ENCODE peak calls at places on chromosomes 4 and X, in seven cellular contexts. Q is brain microvascular endothelial cell, R is dorsolateral prefrontal cortex, A is pancreas, Y is WERI-Rb-1, X is left ventricle myocardium inferior, C is lower lobe of right lung. P is an unnamed sample. For H3K27me3, the result is how much of the 10 kb centered on the place peaks cover.

GRCh38 chrX:28058906-28059305 is 77.7 kb upstream of the DCAF8L1 start:
- DNase-seq in R (no peak), Y (no peak), A (no peak), Q (peak), C (no peak), X (no peak), P (no peak)

GRCh38 chr4:54942735-54943134 is 182.7 kb downstream of the KDR start:
- DNase-seq in A (no peak), X (no peak), R (no peak), Q (no peak), C (no peak), Y (no peak), P (no peak)

GRCh38 chrX:68433155-68433980 is at the start of gene OPHN1:
- DNase-seq in A (peak), C (peak), Y (peak), X (peak), Q (peak), R (peak), P (no peak)

GRCh38 chr4:24589448-24589847 is 5.1 kb upstream of the DHX15 start:
- DNase-seq in C (no peak), A (no peak), Y (no peak), X (no peak), R (no peak), Q (no peak), P (peak)

GRCh38 chr4:172356002-172356401 is 542.8 kb downstream of the GALNTL6 start:
- DNase-seq in R (no peak), X (no peak), A (no peak), Q (no peak), C (no peak), Y (no peak), P (no peak)

GRCh38 chrX:129983575-129984131 is 1.2 kb downstream of the BCORL1 start:
- DNase-seq in X (no peak), C (peak), A (peak), Q (no peak), R (no peak), Y (peak), P (peak)

GRCh38 chr4:183971938-183972490 is 66.9 kb downstream of the STOX2 start:
- DNase-seq in A (no peak), C (no peak), Q (no peak), Y (no peak), R (peak), X (peak), P (no peak)

GRCh38 chr4:3836802-3837601 is 70.8 kb downstream of the ADRA2C start:
- DNase-seq in X (no peak), Y (peak), Q (no peak), R (no peak), A (peak), C (peak), P (no peak)

GRCh38 chr4:133801858-133802257 is 399.7 kb downstream of the PABPC4L start:
- DNase-seq in C (no peak), A (no peak), X (no peak), Y (no peak), Q (no peak), R (no peak), P (no peak)

GRCh38 chrX:153906126-153906917 is 1.8 kb downstream of the AVPR2 start:
- DNase-seq in Y (no peak), C (no peak), R (no peak), A (no peak), Q (no peak), X (no peak), P (peak)

GRCh38 chr4:84159767-84160166 is 339.3 kb downstream of the NKX6-1 start:
- DNase-seq in R (no peak), Y (peak), A (no peak), X (no peak), Q (peak), C (no peak), P (no peak)

GRCh38 chrX:29687687-29688086 is 527.7 kb upstream of the MAGEB2 start:
- DNase-seq in X (no peak), Y (no peak), R (no peak), A (no peak), Q (peak), C (no peak), P (no peak)

GRCh38 chrX:47316276-47317025 is 53.9 kb upstream of the ZNF157 start:
- DNase-seq in X (no peak), Y (no peak), C (no peak), A (no peak), Q (peak), R (no peak), P (no peak)

GRCh38 chr4:80138556-80139538 is 58.5 kb upstream of the PRDM8 start:
- DNase-seq in C (no peak), Y (no peak), X (no peak), A (no peak), Q (peak), R (no peak), P (peak)

GRCh38 chr4:168765726-168766125 is 244.3 kb downstream of the CBR4 start:
- DNase-seq in A (no peak), Q (no peak), C (no peak), X (peak), Y (no peak), R (no peak), P (no peak)

GRCh38 chr4:149164282-149164681 is 651.4 kb downstream of the IQCM start:
- DNase-seq in Q (peak), Y (no peak), R (no peak), C (no peak), X (no peak), A (no peak), P (no peak)

GRCh38 chrX:115460565-115460888 is 100.4 kb upstream of the PLS3 start:
- DNase-seq in C (no peak), R (no peak), Q (no peak), Y (no peak), X (no peak), A (no peak), P (no peak)

DNA sequence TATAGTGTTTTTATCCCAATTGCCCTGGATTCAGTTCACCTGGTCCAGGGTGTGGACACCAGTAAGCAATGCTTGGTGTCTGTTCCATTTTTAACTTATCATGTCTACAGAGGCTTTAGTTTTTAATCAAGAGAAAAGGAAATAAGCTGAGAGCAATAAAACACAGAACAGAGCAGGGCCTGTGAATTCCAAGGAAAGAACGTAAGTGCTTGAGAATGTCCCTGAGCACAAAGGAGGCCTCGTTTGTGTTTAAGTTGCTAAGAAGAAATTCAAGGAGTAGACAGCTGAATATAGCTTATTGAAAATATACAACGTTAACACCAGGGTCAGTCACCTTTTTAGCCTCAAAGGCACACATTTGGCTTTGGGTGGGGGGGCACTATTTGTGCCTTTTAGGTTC is 191.2 kb downstream of the GPC3 start:
- DNase-seq in A (no peak), X (no peak), Q (no peak), C (no peak), R (no peak), Y (no peak), P (no peak)
- H3K27me3 ChIP-seq in A (under half), X (under half), Q (under half), C (under half), R (under half), Y (under half), P (under half)

DNA sequence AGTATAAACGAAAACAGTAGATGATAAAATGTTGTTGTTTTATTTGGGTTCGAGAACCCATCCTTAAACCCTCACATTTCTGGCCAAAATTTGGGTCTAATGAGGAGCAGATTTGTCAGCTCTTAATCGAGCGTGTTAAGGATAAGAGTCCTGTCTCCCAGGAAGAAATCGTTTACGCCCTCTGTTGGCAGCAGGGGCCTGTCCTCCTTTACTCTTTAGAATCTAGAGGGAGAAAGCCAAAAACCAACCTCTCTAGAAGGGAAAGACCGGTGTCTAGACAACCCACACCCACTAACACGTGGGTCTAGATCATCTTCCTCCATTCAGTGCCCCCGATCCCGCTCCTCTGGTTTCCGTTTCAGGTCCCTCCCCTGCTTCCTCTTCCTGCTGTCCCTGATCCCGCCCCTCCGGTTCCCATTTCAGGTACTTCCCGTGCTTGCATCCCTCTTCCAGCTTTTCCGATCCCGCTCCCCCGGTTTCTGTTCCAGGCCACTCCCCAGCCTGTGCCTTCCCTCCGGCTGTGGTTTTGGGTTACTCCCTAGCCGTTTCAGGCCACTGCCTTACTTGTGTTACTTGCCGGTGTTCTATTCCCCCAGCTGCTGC is 339.1 kb downstream of the PAPSS1 start:
- DNase-seq in Q (no peak), Y (no peak), R (no peak), A (no peak), X (no peak), C (no peak), P (no peak)
- TF ChIP-seq CTCF in Q (peak), Y (no peak), R (no peak), A (no peak), X (no peak), C (no peak), P (no peak)

DNA sequence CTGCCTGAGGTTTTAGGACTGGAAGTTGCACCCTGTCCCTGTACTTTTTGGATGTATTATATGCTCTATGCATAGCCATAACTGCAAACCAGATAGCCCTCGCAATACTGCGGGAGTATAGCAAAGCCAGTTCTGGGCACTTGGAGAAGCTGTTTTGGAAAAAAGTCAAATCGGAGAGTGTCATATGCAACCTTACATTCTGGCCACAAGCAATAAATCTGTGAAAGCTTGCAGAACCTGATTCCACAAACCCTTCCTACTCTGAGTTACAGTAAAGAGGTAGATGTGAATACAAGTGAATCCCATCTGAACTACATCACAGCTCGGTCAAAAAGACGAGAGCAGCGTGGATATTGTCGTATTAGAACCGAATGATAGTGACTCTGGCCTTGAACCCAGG is 10.3 kb downstream of the HELT start:
- DNase-seq in A (no peak), Q (no peak), X (no peak), Y (no peak), R (no peak), C (no peak), P (no peak)
- H3K27me3 ChIP-seq in A (under half), Q (under half), X (under half), Y (under half), R (under half), C (under half), P (under half)

DNA sequence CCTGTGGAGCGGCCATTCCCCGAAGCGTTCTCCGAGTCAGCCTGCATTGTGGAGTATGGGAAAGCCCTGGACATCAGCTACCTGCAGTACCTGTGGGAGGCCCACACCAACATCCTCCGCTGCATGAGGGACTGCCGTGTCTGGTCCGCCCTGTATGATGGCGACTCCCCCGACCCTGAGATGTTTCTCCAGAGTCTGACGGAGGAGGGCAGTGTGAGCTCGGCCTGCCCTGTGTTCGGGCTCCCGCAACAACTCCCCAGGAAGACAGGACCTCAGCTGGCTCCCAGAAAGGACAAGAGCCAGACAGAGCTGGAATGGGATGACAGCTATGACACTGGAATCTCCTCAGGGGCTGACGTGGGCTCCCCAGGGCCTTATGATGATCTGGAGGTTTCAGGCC is 111.3 kb downstream of the GATB start:
- DNase-seq in C (no peak), R (no peak), X (no peak), A (no peak), Q (no peak), Y (no peak), P (no peak)
- TF ChIP-seq CTCF in C (no peak), R (no peak), X (no peak), A (no peak), Q (no peak), Y (no peak), P (no peak)

GRCh38 chrX:145532176-145532780 is 285.0 kb downstream of the SPANXN1 start:
- DNase-seq in Y (no peak), A (no peak), C (no peak), X (no peak), Q (no peak), R (no peak), P (no peak)

DNA sequence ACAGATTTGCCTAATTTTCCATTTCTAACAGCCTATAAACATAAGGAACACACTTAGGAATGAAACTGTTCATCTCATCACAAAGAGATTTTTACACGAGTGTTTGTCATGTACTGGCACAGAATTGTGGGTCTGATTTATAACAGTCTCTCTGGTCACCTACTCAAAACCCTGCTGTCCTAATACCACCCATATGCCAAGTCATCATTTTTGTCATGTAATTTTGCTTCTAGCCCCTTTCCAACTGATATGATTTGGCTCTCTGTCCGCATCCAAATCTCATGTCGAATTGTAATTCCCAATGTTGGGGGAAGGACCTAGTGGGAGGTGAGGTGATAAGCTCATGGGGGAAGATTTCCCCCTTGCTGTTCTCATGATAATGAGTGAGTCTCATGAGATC is 284.1 kb upstream of the SLITRK2 start:
- DNase-seq in C (no peak), A (no peak), R (no peak), Y (no peak), X (no peak), Q (no peak), P (no peak)
- H3K27me3 ChIP-seq in C (under half), A (under half), R (under half), Y (under half), X (under half), Q (under half), P (under half)

DNA sequence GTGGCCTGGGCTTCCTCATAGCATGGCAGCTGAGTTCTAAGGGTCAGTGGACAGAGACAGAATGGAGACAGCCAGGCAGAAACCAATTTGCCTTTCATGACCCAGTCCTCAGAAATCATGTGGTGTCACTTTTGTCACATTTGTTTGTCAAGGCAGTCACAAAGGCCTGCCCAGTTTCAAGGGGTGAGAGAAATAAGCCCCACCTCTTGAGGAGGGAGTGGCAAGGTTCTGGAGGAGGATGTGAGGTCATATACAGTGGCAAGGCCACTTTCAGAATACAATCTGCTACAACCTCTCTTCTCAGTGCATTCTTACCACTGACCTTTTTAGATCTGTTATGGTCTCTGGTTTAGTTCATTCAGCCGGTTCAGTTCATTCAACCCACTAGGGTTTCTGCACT is 103.7 kb upstream of the BCOR start:
- DNase-seq in R (no peak), Y (no peak), X (no peak), C (no peak), A (no peak), Q (no peak), P (peak)
- TF ChIP-seq CTCF in R (no peak), Y (no peak), X (no peak), C (no peak), A (no peak), Q (no peak), P (no peak)

GRCh38 chr4:6474053-6474568 is 1.7 kb upstream of the PPP2R2C start:
- DNase-seq in Y (peak), A (no peak), Q (no peak), R (peak), X (no peak), C (no peak), P (no peak)

GRCh38 chr4:6474705-6475457 is 2.5 kb upstream of the PPP2R2C start:
- DNase-seq in A (no peak), R (peak), Y (no peak), X (no peak), C (no peak), Q (no peak), P (no peak)

GRCh38 chr4:6472008-6472386 is 417 bp downstream of the PPP2R2C start:
- DNase-seq in A (no peak), C (no peak), Y (no peak), X (no peak), R (peak), Q (no peak), P (no peak)

GRCh38 chr4:6472387-6473263 is at the start of gene PPP2R2C:
- DNase-seq in X (no peak), R (peak), Q (no peak), A (no peak), C (no peak), Y (peak), P (no peak)

DNA sequence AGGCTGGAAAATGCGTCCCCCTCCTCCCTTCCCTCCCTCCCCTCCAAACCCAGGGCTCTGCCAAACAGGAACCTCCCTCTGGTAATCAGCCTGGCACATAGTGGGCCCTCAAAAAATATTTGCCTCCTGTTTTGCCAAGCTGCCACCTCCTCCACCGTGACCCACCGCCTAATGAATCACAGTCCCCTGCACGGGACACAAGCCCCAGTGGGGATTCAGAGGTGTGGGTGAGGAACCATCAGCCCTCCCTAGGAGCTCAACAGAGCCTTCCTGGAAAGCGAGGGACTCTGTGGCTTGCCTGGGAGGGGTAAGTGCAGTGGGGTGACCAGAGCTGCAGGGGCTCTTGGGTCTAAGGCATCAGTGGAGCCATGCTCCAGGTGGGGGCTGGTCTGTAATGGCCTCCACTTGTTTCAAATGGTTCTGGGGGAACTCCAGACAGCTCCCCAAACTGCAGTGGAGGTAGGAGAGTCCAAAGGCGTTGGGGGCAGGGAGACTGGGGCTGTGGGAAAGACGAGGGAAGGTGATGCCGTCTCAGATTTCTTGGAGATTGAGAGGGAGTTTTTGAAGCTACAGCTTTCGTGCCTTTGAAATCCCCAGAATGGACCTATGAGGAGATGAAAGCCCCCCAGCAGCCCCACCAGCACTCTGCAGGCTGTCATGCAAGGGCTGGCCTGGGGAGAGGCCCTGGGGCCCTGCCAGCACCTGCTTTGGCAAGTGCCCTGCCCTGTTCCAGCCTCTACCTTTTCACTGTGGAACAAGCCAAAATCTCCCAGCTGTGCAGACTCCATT is 1.0 kb upstream of the PPP2R2C start:
- DNase-seq in C (no peak), R (peak), X (no peak), Q (no peak), A (no peak), Y (no peak), P (no peak)
- H3K27me3 ChIP-seq in C (half or more), R (under half), X (half or more), Q (under half), A (under half), Y (under half), P (under half)

DNA sequence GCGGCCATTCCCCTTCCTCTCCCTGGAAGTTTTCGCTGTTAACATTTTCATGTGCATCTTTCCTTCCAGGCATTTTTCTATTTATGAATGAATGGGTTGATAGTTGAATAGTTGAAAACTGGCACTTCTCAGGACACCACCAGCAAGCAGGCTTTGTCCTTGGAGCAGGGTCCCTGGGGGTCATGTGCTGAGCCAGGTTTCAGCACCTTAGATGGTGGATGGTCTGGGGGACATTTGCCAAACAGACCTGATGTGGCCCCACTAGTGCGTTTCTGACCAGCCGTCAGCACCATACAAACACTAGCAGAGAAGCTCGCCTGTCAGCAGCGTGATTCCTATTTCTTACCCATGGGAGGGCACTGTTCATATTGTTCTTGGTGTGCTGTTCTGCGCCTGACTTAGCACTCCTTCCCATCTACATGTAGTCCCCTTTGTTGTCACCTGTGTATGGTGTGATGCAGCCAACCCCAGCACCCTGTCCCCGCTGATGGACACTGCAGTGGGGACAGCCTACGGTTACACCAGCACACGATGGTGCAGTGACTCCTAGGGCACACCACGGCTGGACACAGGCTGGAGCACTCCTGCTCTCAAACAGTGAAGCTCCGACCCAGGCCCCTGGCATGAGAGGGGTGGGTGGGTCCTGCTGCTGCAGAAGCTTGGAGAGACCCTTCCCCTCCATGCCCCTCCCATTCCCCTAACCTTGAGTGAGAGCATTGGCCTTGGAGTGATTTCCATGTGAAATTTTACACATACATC is 27.2 kb upstream of the WFS1 start:
- DNase-seq in Y (no peak), X (no peak), Q (no peak), A (no peak), R (no peak), C (peak), P (no peak)
- TF ChIP-seq CTCF in Y (no peak), X (no peak), Q (no peak), A (no peak), R (no peak), C (no peak), P (no peak)

P was measured in GM06990.